ENCODE peak calls at places on chromosome 9, in eight cellular contexts. J is activated naive CD8-positive, alpha-beta T cell treated with anti-CD3 and anti-CD28 coated beads for 36 hours; S is activated CD4-positive, CD25-positive, alpha-beta regulatory T cell; I is midbrain; Y is activated T-cell treated with anti-CD3 and anti-CD28 coated beads for 1 hour; A is T-cell; Z is NCI-H1092; C is AG08396. O is an unnamed sample.

GRCh38 chr9:93865245-93865644 is 89.9 kb downstream of the BARX1 start:
- DNase-seq in J (no peak), S (no peak), I (no peak), Y (no peak), A (no peak), Z (no peak), C (no peak), O (no peak)

GRCh38 chr9:110784309-110784708 is 115.7 kb downstream of the MUSK start:
- DNase-seq in J (no peak), S (no peak), I (no peak), Y (no peak), A (no peak), Z (no peak), C (no peak), O (no peak)

GRCh38 chr9:100011062-100011681 is 87.6 kb downstream of the ERP44 start:
- DNase-seq in J (peak; percentile 24), S (peak; percentile 1), I (peak; percentile 1), Y (peak; percentile 13), A (no peak), Z (no peak), C (peak; percentile 30), O (no peak)

GRCh38 chr9:546797-547223 is 294.7 kb upstream of the DMRT1 start:
- DNase-seq in J (no peak), S (no peak), I (peak; percentile 82), Y (no peak), A (no peak), Z (no peak), C (no peak), O (no peak)

GRCh38 chr9:114619205-114619758 is 8.2 kb downstream of the TMEM268 start:
- DNase-seq in J (no peak), S (no peak), I (peak; percentile 10), Y (no peak), A (no peak), Z (no peak), C (no peak), O (no peak)

GRCh38 chr9:76516350-76516749 is 57.4 kb downstream of the GCNT1 start:
- DNase-seq in J (no peak), S (no peak), I (no peak), Y (no peak), A (no peak), Z (no peak), C (no peak), O (no peak)

GRCh38 chr9:126482361-126483044 is 131.2 kb upstream of the LMX1B start:
- DNase-seq in J (no peak), S (no peak), I (peak; percentile 73), Y (no peak), A (no peak), Z (no peak), C (peak; percentile 81), O (no peak)

GRCh38 chr9:84136119-84136868 is 155.7 kb downstream of the RMI1 start:
- DNase-seq in J (no peak), S (no peak), I (no peak), Y (no peak), A (no peak), Z (no peak), C (no peak), O (no peak)

GRCh38 chr9:5582835-5583195 is 46.1 kb upstream of the RIC1 start:
- DNase-seq in J (peak; percentile 32), S (no peak), I (no peak), Y (peak; percentile 2), A (peak; percentile 47), Z (no peak), C (peak; percentile 53), O (no peak)

O was measured in stimulated activated CD4-positive, alpha-beta T cell treated with anti-CD3 and anti-CD28 coated beads, TNF-alpha, amount 100 ng/mL, for 4 hours.